ENCODE peak calls at places on chromosomes 11 and 22, in five cellular contexts. One of them, this sample, is unnamed.

GRCh38 chr11:58622344-58622743 is at the start of gene CNTF:
- DNase-seq in GM06990: no peak
- DNase-seq in cardiac fibroblast: peak
- DNase-seq in thoracic aorta: no peak
- DNase-seq in fibroblast of lung: no peak
- DNase-seq in this sample: no peak

GRCh38 chr11:116931206-116931953 is 94.0 kb upstream of the APOA1 start:
- DNase-seq in GM06990: no peak
- DNase-seq in cardiac fibroblast: peak
- DNase-seq in thoracic aorta: no peak
- DNase-seq in fibroblast of lung: peak
- DNase-seq in this sample: no peak

GRCh38 chr11:107590460-107591097 is 368 bp upstream of the ELMOD1 start:
- DNase-seq in GM06990: no peak
- DNase-seq in cardiac fibroblast: no peak
- DNase-seq in thoracic aorta: no peak
- DNase-seq in fibroblast of lung: no peak
- DNase-seq in this sample: no peak

GRCh38 chr11:93652161-93652597 is 9.3 kb upstream of the CEP295 start:
- DNase-seq in GM06990: no peak
- DNase-seq in cardiac fibroblast: peak
- DNase-seq in thoracic aorta: no peak
- DNase-seq in fibroblast of lung: peak
- DNase-seq in this sample: no peak

GRCh38 chr11:102111787-102112653 is 1.8 kb downstream of the YAP1 start:
- DNase-seq in GM06990: no peak
- DNase-seq in cardiac fibroblast: peak
- DNase-seq in thoracic aorta: peak
- DNase-seq in fibroblast of lung: peak
- DNase-seq in this sample: no peak

GRCh38 chr22:17143101-17143500 is 16.0 kb downstream of the HDHD5 start:
- DNase-seq in GM06990: no peak
- DNase-seq in cardiac fibroblast: no peak
- DNase-seq in thoracic aorta: no peak
- DNase-seq in fibroblast of lung: no peak
- DNase-seq in this sample: no peak

GRCh38 chr22:29003975-29004646 is 57.5 kb downstream of the C22orf31 start:
- DNase-seq in GM06990: no peak
- DNase-seq in cardiac fibroblast: no peak
- DNase-seq in thoracic aorta: no peak
- DNase-seq in fibroblast of lung: no peak
- DNase-seq in this sample: no peak

GRCh38 chr11:118789501-118790356 is 1.2 kb downstream of the DDX6 start:
- DNase-seq in GM06990: peak
- DNase-seq in cardiac fibroblast: peak
- DNase-seq in thoracic aorta: no peak
- DNase-seq in fibroblast of lung: peak
- DNase-seq in this sample: no peak

GRCh38 chr11:113806403-113806802 is 26.8 kb downstream of the CLDN25 start:
- DNase-seq in GM06990: no peak
- DNase-seq in cardiac fibroblast: peak
- DNase-seq in thoracic aorta: no peak
- DNase-seq in fibroblast of lung: peak
- DNase-seq in this sample: no peak

GRCh38 chr11:63855975-63856374 is 17.1 kb downstream of the MARK2 start:
- DNase-seq in GM06990: no peak
- DNase-seq in cardiac fibroblast: no peak
- DNase-seq in thoracic aorta: no peak
- DNase-seq in fibroblast of lung: no peak
- DNase-seq in this sample: no peak

GRCh38 chr11:41245704-41246398 is 213.6 kb downstream of the LRRC4C start:
- DNase-seq in GM06990: no peak
- DNase-seq in cardiac fibroblast: no peak
- DNase-seq in thoracic aorta: no peak
- DNase-seq in fibroblast of lung: no peak
- DNase-seq in this sample: no peak

GRCh38 chr11:115933564-115933963 is 429.3 kb upstream of the CADM1 start:
- DNase-seq in GM06990: no peak
- DNase-seq in cardiac fibroblast: no peak
- DNase-seq in thoracic aorta: no peak
- DNase-seq in fibroblast of lung: no peak
- DNase-seq in this sample: no peak

GRCh38 chr11:48109046-48109666 is 107.5 kb upstream of the OR4B1 start:
- DNase-seq in GM06990: no peak
- DNase-seq in cardiac fibroblast: peak
- DNase-seq in thoracic aorta: no peak
- DNase-seq in fibroblast of lung: peak
- DNase-seq in this sample: peak

GRCh38 chr11:107882095-107882820 is 23.7 kb upstream of the SLC35F2 start:
- DNase-seq in GM06990: no peak
- DNase-seq in cardiac fibroblast: no peak
- DNase-seq in thoracic aorta: no peak
- DNase-seq in fibroblast of lung: no peak
- DNase-seq in this sample: no peak

GRCh38 chr11:134533511-134533910 is 121.5 kb upstream of the B3GAT1 start:
- DNase-seq in GM06990: no peak
- DNase-seq in cardiac fibroblast: no peak
- DNase-seq in thoracic aorta: no peak
- DNase-seq in fibroblast of lung: no peak
- DNase-seq in this sample: peak

GRCh38 chr22:29704528-29705285 is 15.1 kb upstream of the CABP7 start:
- DNase-seq in GM06990: no peak
- DNase-seq in cardiac fibroblast: peak
- DNase-seq in thoracic aorta: no peak
- DNase-seq in fibroblast of lung: peak
- DNase-seq in this sample: no peak

GRCh38 chr11:121763526-121763925 is 310.8 kb upstream of the SORL1-AS1 start:
- DNase-seq in GM06990: peak
- DNase-seq in cardiac fibroblast: no peak
- DNase-seq in thoracic aorta: no peak
- DNase-seq in fibroblast of lung: no peak
- DNase-seq in this sample: no peak

GRCh38 chr11:35792148-35792845 is 129.7 kb downstream of the TRIM44 start:
- DNase-seq in GM06990: no peak
- DNase-seq in cardiac fibroblast: peak
- DNase-seq in thoracic aorta: no peak
- DNase-seq in fibroblast of lung: peak
- DNase-seq in this sample: no peak

GRCh38 chr11:65649656-65650546 is 12.0 kb downstream of the SIPA1 start:
- DNase-seq in GM06990: peak
- DNase-seq in cardiac fibroblast: no peak
- DNase-seq in thoracic aorta: no peak
- DNase-seq in fibroblast of lung: no peak
- DNase-seq in this sample: no peak

GRCh38 chr11:88801484-88802123 is 264.2 kb downstream of the GRM5 start:
- DNase-seq in GM06990: no peak
- DNase-seq in cardiac fibroblast: no peak
- DNase-seq in thoracic aorta: no peak
- DNase-seq in fibroblast of lung: peak
- DNase-seq in this sample: no peak

GRCh38 chr11:120551191-120551590 is 39.6 kb downstream of the GRIK4 start:
- DNase-seq in GM06990: no peak
- DNase-seq in cardiac fibroblast: no peak
- DNase-seq in thoracic aorta: no peak
- DNase-seq in fibroblast of lung: no peak
- DNase-seq in this sample: no peak

DNA sequence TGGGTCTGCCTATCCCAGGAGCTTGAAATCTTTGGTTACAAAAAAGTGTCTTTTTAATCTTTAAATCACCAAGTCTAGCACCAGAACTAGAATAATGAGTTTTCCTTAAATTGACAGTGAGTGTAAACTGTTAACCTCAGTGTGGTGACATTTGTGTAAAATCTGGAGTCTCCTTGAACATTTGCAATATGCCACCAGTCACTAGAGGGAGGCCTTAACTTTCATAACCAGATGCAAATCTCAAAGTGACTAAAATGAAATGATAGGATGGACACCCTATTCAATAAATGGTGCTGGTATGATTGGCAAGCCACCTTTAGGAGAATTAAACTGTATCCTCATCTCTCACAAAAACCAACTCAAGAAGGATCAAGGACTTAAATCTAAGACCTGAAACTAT is 8.3 kb upstream of the SCGB1D2 start:
- DNase-seq in GM06990: no peak
- DNase-seq in cardiac fibroblast: no peak
- DNase-seq in thoracic aorta: no peak
- DNase-seq in fibroblast of lung: no peak
- DNase-seq in this sample: no peak
- TF ChIP-seq CTCF in GM06990: peak
- TF ChIP-seq CTCF in cardiac fibroblast: peak
- TF ChIP-seq CTCF in thoracic aorta: no peak
- TF ChIP-seq CTCF in fibroblast of lung: peak
- TF ChIP-seq CTCF in this sample: no peak

GRCh38 chr11:74730601-74731260 is 495 bp downstream of the CHRDL2 start:
- DNase-seq in GM06990: no peak
- DNase-seq in cardiac fibroblast: no peak
- DNase-seq in thoracic aorta: no peak
- DNase-seq in fibroblast of lung: no peak
- DNase-seq in this sample: no peak

GRCh38 chr11:74729397-74729796 is 1.8 kb downstream of the CHRDL2 start:
- DNase-seq in GM06990: no peak
- DNase-seq in cardiac fibroblast: no peak
- DNase-seq in thoracic aorta: no peak
- DNase-seq in fibroblast of lung: no peak
- DNase-seq in this sample: no peak

GRCh38 chr11:74736031-74736430 is 4.8 kb upstream of the CHRDL2 start:
- DNase-seq in GM06990: no peak
- DNase-seq in cardiac fibroblast: no peak
- DNase-seq in thoracic aorta: no peak
- DNase-seq in fibroblast of lung: no peak
- DNase-seq in this sample: no peak

GRCh38 chr11:74735566-74735965 is 4.3 kb upstream of the CHRDL2 start:
- DNase-seq in GM06990: no peak
- DNase-seq in cardiac fibroblast: no peak
- DNase-seq in thoracic aorta: no peak
- DNase-seq in fibroblast of lung: no peak
- DNase-seq in this sample: no peak

GRCh38 chr11:74731301-74732094 is at the start of gene CHRDL2:
- DNase-seq in GM06990: no peak
- DNase-seq in cardiac fibroblast: peak
- DNase-seq in thoracic aorta: no peak
- DNase-seq in fibroblast of lung: no peak
- DNase-seq in this sample: no peak
- TF ChIP-seq CTCF in GM06990: no peak
- TF ChIP-seq CTCF in cardiac fibroblast: no peak
- TF ChIP-seq CTCF in thoracic aorta: no peak
- TF ChIP-seq CTCF in fibroblast of lung: no peak
- TF ChIP-seq CTCF in this sample: no peak

GRCh38 chr11:90234977-90235376 is 12.1 kb upstream of the CHORDC1 start:
- DNase-seq in GM06990: no peak
- DNase-seq in cardiac fibroblast: no peak
- DNase-seq in thoracic aorta: no peak
- DNase-seq in fibroblast of lung: no peak
- DNase-seq in this sample: no peak
- TF ChIP-seq CTCF in GM06990: no peak
- TF ChIP-seq CTCF in cardiac fibroblast: no peak
- TF ChIP-seq CTCF in thoracic aorta: no peak
- TF ChIP-seq CTCF in fibroblast of lung: no peak
- TF ChIP-seq CTCF in this sample: no peak

GRCh38 chr11:20336056-20336455 is 27.5 kb upstream of the HTATIP2 start:
- DNase-seq in GM06990: no peak
- DNase-seq in cardiac fibroblast: no peak
- DNase-seq in thoracic aorta: no peak
- DNase-seq in fibroblast of lung: no peak
- DNase-seq in this sample: no peak

GRCh38 chr11:20342347-20343279 is 20.9 kb upstream of the HTATIP2 start:
- DNase-seq in GM06990: no peak
- DNase-seq in cardiac fibroblast: no peak
- DNase-seq in thoracic aorta: no peak
- DNase-seq in fibroblast of lung: no peak
- DNase-seq in this sample: no peak

DNA sequence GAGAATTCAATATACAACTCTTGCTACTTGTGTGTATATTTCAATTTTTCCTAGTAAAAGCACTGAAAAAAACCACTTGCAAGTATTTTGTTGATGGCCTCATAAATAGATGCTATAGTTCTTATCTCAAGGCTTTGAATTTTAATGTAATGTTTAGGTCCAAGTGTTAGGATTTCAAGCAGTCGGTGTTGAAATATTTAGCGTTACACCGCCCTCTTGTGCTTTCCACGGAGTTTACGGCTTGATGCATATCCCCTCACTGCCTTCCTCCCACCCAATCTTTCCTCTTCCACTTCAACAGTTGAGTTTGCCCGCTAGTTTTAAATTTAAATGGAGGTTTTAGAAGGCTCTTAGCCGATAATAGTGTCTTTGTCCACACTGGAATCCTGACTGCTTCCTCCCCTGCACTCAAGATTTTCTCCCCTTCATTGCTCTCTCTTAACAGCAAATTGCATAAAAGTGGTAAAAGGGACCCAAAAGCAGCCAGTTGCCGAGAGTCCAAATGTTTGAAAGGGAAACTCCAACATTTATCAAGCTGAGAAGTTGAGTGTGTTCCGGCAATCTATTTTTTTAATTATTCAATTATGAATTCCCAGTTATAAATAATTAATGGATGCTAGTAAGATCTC is 25.9 kb upstream of the HTATIP2 start:
- DNase-seq in GM06990: peak
- DNase-seq in cardiac fibroblast: peak
- DNase-seq in thoracic aorta: no peak
- DNase-seq in fibroblast of lung: peak
- DNase-seq in this sample: no peak
- TF ChIP-seq CTCF in GM06990: peak
- TF ChIP-seq CTCF in cardiac fibroblast: peak
- TF ChIP-seq CTCF in thoracic aorta: no peak
- TF ChIP-seq CTCF in fibroblast of lung: peak
- TF ChIP-seq CTCF in this sample: peak

This sample was measured in osteocyte.